ENCODE peak calls at places on chromosomes 3 and 15, in five cellular contexts. L is IMR-90, Q is astrocyte, N is SK-N-SH, V is GM12878. P is an unnamed sample.

GRCh38 chr3:151726016-151726415 is 7.7 kb upstream of the AADACL2 start:
- DNase-seq in L (no peak), Q (peak), N (no peak), V (no peak), P (no peak)

GRCh38 chr15:96332854-96333193 is 2.3 kb downstream of the NR2F2 start:
- DNase-seq in L (no peak), Q (no peak), N (no peak), V (no peak), P (no peak)

GRCh38 chr3:156005698-156006097 is 114.7 kb upstream of the KCNAB1 start:
- DNase-seq in L (no peak), Q (no peak), N (no peak), V (no peak), P (no peak)

GRCh38 chr3:156014456-156014855 is 105.9 kb upstream of the KCNAB1 start:
- DNase-seq in L (no peak), Q (no peak), N (no peak), V (no peak), P (no peak)

GRCh38 chr3:80190051-80190450 is 422.3 kb upstream of the ROBO1 start:
- DNase-seq in L (peak), Q (peak), N (no peak), V (no peak), P (no peak)

GRCh38 chr15:34496616-34497015 is 59.0 kb upstream of the GOLGA8A start:
- DNase-seq in L (no peak), Q (no peak), N (peak), V (no peak), P (no peak)

GRCh38 chr3:19668163-19668562 is 265.9 kb downstream of the EFHB start:
- DNase-seq in L (no peak), Q (no peak), N (no peak), V (no peak), P (no peak)

GRCh38 chr3:113890256-113890900 is 51.8 kb downstream of the GRAMD1C start:
- DNase-seq in L (no peak), Q (no peak), N (no peak), V (no peak), P (peak)

GRCh38 chr15:70355275-70355795 is 257.6 kb upstream of the TLE3 start:
- DNase-seq in L (no peak), Q (no peak), N (peak), V (no peak), P (no peak)

GRCh38 chr15:25900901-25901300 is 37.8 kb upstream of the ATP10A start:
- DNase-seq in L (peak), Q (peak), N (no peak), V (no peak), P (no peak)

GRCh38 chr3:122857019-122857418 is 62.1 kb downstream of the SLC49A4 start:
- DNase-seq in L (peak), Q (peak), N (no peak), V (no peak), P (peak)
- H3K9ac ChIP-seq in L (no peak), Q (no peak), N (no peak), V (no peak), P (no peak)

DNA sequence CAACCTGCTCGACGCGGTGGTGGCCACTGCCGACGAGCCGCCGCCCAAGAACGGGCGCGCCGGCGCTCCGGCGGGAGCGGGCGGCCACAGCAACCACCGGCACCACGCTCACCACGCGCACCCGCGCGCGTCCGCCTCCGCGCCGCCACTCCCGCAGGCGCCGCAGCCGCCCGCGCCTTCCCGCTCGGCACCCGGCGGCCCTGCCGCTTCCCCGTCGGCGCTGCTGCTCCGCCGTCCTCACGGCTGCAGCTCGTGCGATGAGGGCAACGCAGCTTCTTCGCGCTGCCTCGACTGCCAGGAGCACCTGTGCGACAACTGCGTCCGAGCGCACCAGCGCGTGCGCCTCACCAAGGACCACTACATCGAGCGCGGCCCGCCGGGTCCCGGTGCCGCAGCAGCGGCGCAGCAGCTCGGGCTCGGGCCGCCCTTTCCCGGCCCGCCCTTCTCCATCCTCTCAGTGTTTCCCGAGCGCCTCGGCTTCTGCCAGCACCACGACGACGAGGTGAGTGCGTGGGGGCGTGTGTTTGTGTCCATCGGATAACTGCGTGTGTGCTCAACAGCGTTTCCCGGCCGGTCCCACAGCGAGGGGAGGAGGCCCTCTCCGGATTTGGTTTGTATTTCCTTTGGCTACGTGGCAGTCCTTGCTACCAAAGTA is 761 bp downstream of the TRIM71 start:
- DNase-seq in L (no peak), Q (no peak), N (peak), V (no peak), P (no peak)
- H3K27ac ChIP-seq in L (no peak), Q (no peak), N (no peak), V (no peak), P (no peak)

GRCh38 chr3:42079701-42080323 is 11.3 kb upstream of the TRAK1 start:
- DNase-seq in L (no peak), Q (no peak), N (no peak), V (no peak), P (no peak)
- H3K4me3 ChIP-seq in L (no peak), Q (no peak), N (no peak), V (no peak), P (no peak)

GRCh38 chr3:160486459-160486869 is 36.9 kb upstream of the TRIM59 start:
- DNase-seq in L (peak), Q (no peak), N (peak), V (no peak), P (peak)
- H3K9ac ChIP-seq in L (no peak), Q (no peak), N (no peak), V (peak), P (no peak)

DNA sequence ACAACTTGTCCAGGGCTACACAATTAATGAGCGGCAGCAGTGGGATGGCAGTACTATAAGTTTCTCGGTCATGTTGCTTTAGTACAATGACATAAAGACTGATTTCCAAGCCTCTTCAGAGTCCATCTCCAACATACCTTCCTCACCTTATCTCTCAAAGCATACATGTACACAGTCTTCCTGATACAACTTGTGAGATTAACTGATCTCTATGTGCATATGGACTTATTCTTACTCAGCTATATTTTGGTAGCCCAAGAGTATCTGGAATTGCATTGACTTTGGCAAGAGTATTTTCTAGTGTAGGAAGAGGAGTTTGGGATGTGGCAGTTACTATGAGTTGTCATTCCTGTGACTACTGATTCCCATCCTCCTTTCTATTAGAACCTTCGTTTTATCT is 575.0 kb downstream of the EDEM1 start:
- DNase-seq in L (no peak), Q (no peak), N (no peak), V (no peak), P (no peak)
- H3K27ac ChIP-seq in L (no peak), Q (no peak), N (no peak), V (no peak), P (no peak)

GRCh38 chr3:131883086-131883485 is 151.7 kb downstream of the CPNE4 start:
- DNase-seq in L (no peak), Q (no peak), N (no peak), V (no peak), P (no peak)

GRCh38 chr3:131883711-131884407 is 151.0 kb downstream of the CPNE4 start:
- DNase-seq in L (no peak), Q (no peak), N (no peak), V (no peak), P (no peak)

GRCh38 chr3:131881777-131882176 is 153.0 kb downstream of the CPNE4 start:
- DNase-seq in L (no peak), Q (no peak), N (no peak), V (no peak), P (no peak)

GRCh38 chr3:131880948-131881347 is 153.9 kb downstream of the CPNE4 start:
- DNase-seq in L (no peak), Q (no peak), N (no peak), V (no peak), P (no peak)
- H3K4me3 ChIP-seq in L (no peak), Q (no peak), N (no peak), V (no peak), P (no peak)

GRCh38 chr3:171847595-171848259 is 4.6 kb downstream of the TMEM212 start:
- DNase-seq in L (no peak), Q (no peak), N (no peak), V (no peak), P (no peak)
- H3K9ac ChIP-seq in L (no peak), Q (no peak), N (no peak), V (no peak), P (no peak)

DNA sequence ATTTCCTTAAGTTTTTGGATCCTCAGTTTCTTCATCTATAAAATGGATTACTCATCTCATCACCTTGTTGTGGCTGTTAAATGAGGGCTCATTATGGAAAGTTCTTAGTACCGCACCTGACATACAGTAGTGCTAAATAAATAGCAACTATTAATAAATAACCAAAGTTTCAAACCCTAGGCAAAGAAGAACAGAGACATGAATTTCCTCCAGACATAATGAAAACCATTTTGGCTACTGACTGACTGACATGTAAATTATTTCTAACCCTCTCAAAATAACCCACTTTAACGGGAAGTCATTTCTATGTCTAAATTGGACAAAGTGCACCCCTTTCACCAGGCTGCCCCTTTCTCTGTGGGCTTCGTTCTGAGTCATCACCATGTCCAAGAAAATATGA is 17.4 kb upstream of the KLHL6 start:
- DNase-seq in L (no peak), Q (no peak), N (no peak), V (no peak), P (no peak)
- H3K27ac ChIP-seq in L (no peak), Q (no peak), N (no peak), V (no peak), P (no peak)

DNA sequence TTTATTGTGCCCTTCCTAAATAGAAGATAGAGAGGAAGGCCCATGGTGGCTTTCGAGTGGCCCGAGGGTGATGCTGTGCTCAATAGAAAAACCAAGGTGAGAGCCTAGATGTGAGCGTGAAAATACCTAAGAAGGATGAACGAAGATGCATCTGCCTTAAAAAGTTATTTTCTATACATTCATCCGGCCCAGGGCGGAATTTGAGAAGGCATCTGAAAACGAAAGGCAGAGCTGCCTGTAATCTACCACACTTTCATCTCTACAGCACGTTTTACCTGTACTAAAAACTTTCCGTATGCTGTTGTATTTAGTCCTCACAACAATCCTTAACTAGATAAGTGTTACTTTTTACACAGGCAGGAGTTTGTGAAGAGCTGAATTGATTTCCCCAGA is 1.4 kb downstream of the DUT start:
- DNase-seq in L (no peak), Q (no peak), N (no peak), V (no peak), P (peak)
- H3K4me3 ChIP-seq in L (peak), Q (peak), N (peak), V (peak), P (peak)

GRCh38 chr3:46933261-46933660 is 43.3 kb downstream of the CCDC12 start:
- DNase-seq in L (no peak), Q (no peak), N (no peak), V (no peak), P (no peak)
- H3K9ac ChIP-seq in L (no peak), Q (no peak), N (no peak), V (no peak), P (no peak)

P was measured in MM.1S.